ENCODE peak calls at places on chromosomes 7 and 10, in four cellular contexts. W is stomach, Y is fibroblast of lung, Q is nephron progenitor cell. K is an unnamed sample.

GRCh38 chr10:69492746-69493462 is 41.6 kb downstream of the TSPAN15 start:
- DNase-seq in W (no peak), Y (no peak), Q (no peak), K (no peak)

GRCh38 chr7:70571986-70572385 is 560.0 kb upstream of the GALNT17 start:
- DNase-seq in W (no peak), Y (peak), Q (no peak), K (no peak)

GRCh38 chr10:132616170-132616994 is 78.8 kb downstream of the INPP5A start:
- DNase-seq in W (no peak), Y (no peak), Q (no peak), K (no peak)

GRCh38 chr7:596819-597182 is 77.2 kb upstream of the PDGFA start:
- DNase-seq in W (no peak), Y (no peak), Q (no peak), K (no peak)

GRCh38 chr7:78161781-78162180 is 363.2 kb downstream of the PHTF2 start:
- DNase-seq in W (no peak), Y (no peak), Q (no peak), K (no peak)

GRCh38 chr7:76282344-76283253 is 19.9 kb upstream of the HSPB1 start:
- DNase-seq in W (no peak), Y (no peak), Q (peak), K (peak)

GRCh38 chr7:27235387-27236052 is 7.1 kb upstream of the EVX1 start:
- DNase-seq in W (peak), Y (no peak), Q (peak), K (peak)

GRCh38 chr7:111159426-111159825 is 68.5 kb downstream of the LRRN3 start:
- DNase-seq in W (no peak), Y (peak), Q (no peak), K (no peak)

GRCh38 chr7:1931951-1932270 is 261.8 kb downstream of the ELFN1 start:
- DNase-seq in W (no peak), Y (no peak), Q (no peak), K (no peak)

GRCh38 chr7:19798986-19799385 is 25.6 kb upstream of the TMEM196 start:
- DNase-seq in W (no peak), Y (no peak), Q (no peak), K (no peak)

GRCh38 chr7:49775065-49775948 is 1.9 kb downstream of the VWC2 start:
- DNase-seq in W (no peak), Y (no peak), Q (peak), K (peak)

GRCh38 chr7:101179117-101179779 is 845 bp downstream of the NAT16 start:
- DNase-seq in W (no peak), Y (no peak), Q (no peak), K (no peak)

GRCh38 chr10:8418631-8419030 is 364.1 kb downstream of the GATA3 start:
- DNase-seq in W (no peak), Y (no peak), Q (no peak), K (no peak)

GRCh38 chr10:123134915-123135414 is 805 bp upstream of the HMX3 start:
- DNase-seq in W (no peak), Y (no peak), Q (peak), K (no peak)

GRCh38 chr7:84535584-84536255 is 341.1 kb upstream of the SEMA3A start:
- DNase-seq in W (no peak), Y (no peak), Q (no peak), K (no peak)

GRCh38 chr7:133436014-133436428 is 183.1 kb downstream of the EXOC4 start:
- DNase-seq in W (no peak), Y (peak), Q (no peak), K (no peak)

GRCh38 chr7:46432666-46433065 is 511.6 kb upstream of the IGFBP3 start:
- DNase-seq in W (no peak), Y (peak), Q (no peak), K (no peak)

GRCh38 chr10:76082956-76083355 is 651.5 kb downstream of the LRMDA start:
- DNase-seq in W (no peak), Y (peak), Q (no peak), K (no peak)

GRCh38 chr10:104923501-104923900 is 282.4 kb downstream of the SORCS3 start:
- DNase-seq in W (no peak), Y (no peak), Q (no peak), K (no peak)

GRCh38 chr10:971150-971542 is 17.1 kb upstream of the GTPBP4 start:
- DNase-seq in W (no peak), Y (peak), Q (no peak), K (no peak)

GRCh38 chr10:97916586-97916985 is 66.9 kb downstream of the GOLGA7B start:
- DNase-seq in W (peak), Y (no peak), Q (no peak), K (no peak)

GRCh38 chr7:45081670-45081974 is 7.1 kb downstream of the NACAD start:
- DNase-seq in W (no peak), Y (no peak), Q (no peak), K (no peak)

GRCh38 chr10:92880233-92880861 is 32.0 kb downstream of the EXOC6 start:
- DNase-seq in W (no peak), Y (peak), Q (no peak), K (peak)

GRCh38 chr10:31322647-31323046 is 3.6 kb downstream of the ZEB1 start:
- DNase-seq in W (no peak), Y (peak), Q (no peak), K (no peak)

GRCh38 chr10:19935106-19935505 is 118.9 kb downstream of the PLXDC2 start:
- DNase-seq in W (no peak), Y (no peak), Q (no peak), K (no peak)

DNA sequence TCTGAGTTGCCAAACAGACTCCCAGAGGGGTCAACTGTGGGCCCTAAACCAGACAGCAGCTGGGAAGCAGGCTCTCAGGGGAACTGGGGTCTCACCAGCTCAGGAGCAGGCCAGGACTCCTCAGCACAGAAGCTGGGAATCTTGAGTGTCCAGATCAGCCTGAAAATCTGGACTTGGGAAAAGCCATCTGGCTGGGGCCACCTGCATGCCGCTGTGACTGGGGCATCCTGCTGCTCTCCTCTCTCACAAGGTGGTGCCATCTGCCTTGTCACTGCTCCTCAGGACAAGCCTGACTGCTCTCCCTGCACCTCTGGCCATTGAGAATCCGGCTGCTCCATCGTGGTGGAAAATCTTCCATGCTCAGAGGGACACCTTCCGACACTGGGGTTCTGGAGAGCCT is 141.3 kb downstream of the PLPP4 start:
- DNase-seq in W (no peak), Y (no peak), Q (no peak), K (no peak)
- TF ChIP-seq CTCF in W (no peak), Y (no peak), Q (no peak), K (no peak)

GRCh38 chr10:99279626-99280111 is 44.0 kb upstream of the HPSE2 start:
- DNase-seq in W (no peak), Y (peak), Q (no peak), K (no peak)

GRCh38 chr10:99280472-99280871 is 44.8 kb upstream of the HPSE2 start:
- DNase-seq in W (no peak), Y (no peak), Q (no peak), K (no peak)

GRCh38 chr10:99276848-99277486 is 41.3 kb upstream of the HPSE2 start:
- DNase-seq in W (no peak), Y (peak), Q (no peak), K (no peak)
- TF ChIP-seq CTCF in W (no peak), Y (peak), Q (peak), K (peak)

GRCh38 chr10:88389456-88389855 is 193.7 kb downstream of the RNLS start:
- DNase-seq in W (no peak), Y (peak), Q (peak), K (peak)
- TF ChIP-seq CTCF in W (no peak), Y (peak), Q (peak), K (peak)

GRCh38 chr10:47340613-47341170 is 7.5 kb upstream of the RBP3 start:
- DNase-seq in W (peak), Y (peak), Q (peak), K (peak)
- TF ChIP-seq CTCF in W (no peak), Y (peak), Q (peak), K (peak)

GRCh38 chr10:79067241-79068202 is 1.2 kb upstream of the ZMIZ1 start:
- DNase-seq in W (peak), Y (peak), Q (peak), K (peak)

GRCh38 chr10:79069325-79070090 is 742 bp downstream of the ZMIZ1 start:
- DNase-seq in W (peak), Y (peak), Q (peak), K (peak)

GRCh38 chr10:79066460-79067240 is 2.1 kb upstream of the ZMIZ1 start:
- DNase-seq in W (no peak), Y (peak), Q (no peak), K (peak)

GRCh38 chr10:79068562-79069324 is at the start of gene ZMIZ1:
- DNase-seq in W (peak), Y (peak), Q (peak), K (peak)

DNA sequence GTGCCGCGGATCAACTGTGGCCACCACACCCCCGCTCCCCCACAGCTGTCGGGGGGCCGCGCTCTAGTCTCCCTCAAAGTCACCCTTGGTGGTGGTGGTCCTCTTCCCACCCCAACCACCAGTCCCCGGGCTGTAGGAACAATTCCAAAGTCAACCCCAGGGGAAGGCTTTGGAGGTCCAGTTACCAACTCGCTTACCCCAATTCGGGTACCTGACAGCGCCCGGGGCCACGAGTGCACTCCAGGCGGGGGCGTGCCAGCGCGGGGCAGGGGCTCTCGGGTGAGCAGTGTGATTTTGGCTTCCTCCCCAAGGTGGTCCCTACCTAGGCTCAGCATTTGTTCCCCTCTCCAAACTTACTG is 584 bp upstream of the ZMIZ1 start:
- DNase-seq in W (no peak), Y (no peak), Q (no peak), K (peak)
- TF ChIP-seq CTCF in W (no peak), Y (peak), Q (no peak), K (no peak)

GRCh38 chr7:99876491-99876890 is 342 bp downstream of the OR2AE1 start:
- DNase-seq in W (no peak), Y (no peak), Q (no peak), K (no peak)
- TF ChIP-seq CTCF in W (no peak), Y (no peak), Q (no peak), K (no peak)

GRCh38 chr10:91691981-91692380 is 59.1 kb upstream of the PPP1R3C start:
- DNase-seq in W (no peak), Y (peak), Q (no peak), K (no peak)

GRCh38 chr10:91698258-91698657 is 65.4 kb upstream of the PPP1R3C start:
- DNase-seq in W (no peak), Y (no peak), Q (no peak), K (no peak)

GRCh38 chr10:91691255-91691654 is 58.4 kb upstream of the PPP1R3C start:
- DNase-seq in W (no peak), Y (no peak), Q (no peak), K (no peak)

GRCh38 chr10:91690412-91690811 is 57.5 kb upstream of the PPP1R3C start:
- DNase-seq in W (peak), Y (no peak), Q (no peak), K (no peak)

DNA sequence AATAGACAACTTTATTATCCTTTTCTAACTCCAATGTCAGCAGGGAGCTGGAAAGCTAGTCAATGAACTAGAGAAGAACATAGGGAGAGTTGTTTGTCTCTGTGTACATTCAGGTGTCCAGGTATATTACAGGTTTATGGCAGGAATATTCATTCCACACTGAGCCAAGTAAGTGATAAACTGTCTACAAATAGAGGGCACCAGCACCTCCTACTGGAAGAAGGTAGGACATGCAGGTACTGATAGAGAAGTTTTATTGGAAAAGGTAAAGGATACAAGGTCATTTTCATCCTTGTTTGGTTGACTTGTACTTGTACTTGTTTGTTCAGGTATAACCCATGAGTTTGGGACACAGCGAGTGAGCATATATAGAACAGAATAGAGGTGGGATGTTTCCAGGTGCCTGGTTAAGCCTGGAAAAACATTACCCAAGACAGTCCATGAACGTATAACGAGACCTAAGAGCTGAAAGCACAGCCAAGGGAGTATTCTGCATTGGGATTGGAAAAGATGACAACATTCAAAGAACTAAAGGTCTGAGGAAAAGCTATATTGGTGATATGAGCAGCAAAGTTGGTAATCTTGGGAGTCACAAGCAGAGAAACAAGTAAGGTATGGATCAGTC is 61.4 kb upstream of the PPP1R3C start:
- DNase-seq in W (no peak), Y (peak), Q (peak), K (peak)
- TF ChIP-seq CTCF in W (no peak), Y (peak), Q (peak), K (peak)

DNA sequence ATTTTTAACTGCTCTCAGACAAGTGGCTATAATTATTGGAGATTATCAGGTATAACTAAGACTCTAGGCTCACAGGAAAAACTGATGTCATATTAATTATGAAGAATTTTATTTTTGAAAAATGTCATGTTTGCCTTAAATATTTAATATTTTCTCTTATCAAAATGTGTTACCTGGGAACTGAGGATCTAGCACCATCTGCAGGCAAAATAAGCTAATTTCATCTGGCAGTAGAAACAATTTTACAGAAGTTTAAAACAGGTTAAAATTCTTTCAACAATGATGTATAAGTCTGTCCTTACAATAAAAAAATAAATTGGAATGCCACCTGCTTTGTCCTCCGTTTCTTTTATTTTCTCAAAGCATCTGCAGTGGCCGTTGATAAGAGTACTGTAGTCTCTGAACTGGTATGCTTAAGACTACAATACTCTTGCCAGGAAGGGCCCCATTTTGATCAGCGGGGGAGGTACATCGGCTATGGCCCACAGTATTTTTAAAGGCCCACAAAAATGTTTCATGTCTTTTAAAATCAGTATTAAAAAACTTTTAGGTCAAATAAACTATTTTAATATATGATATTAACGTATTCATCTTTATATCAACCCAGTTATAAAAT is 81.3 kb downstream of the VWDE start:
- DNase-seq in W (no peak), Y (peak), Q (no peak), K (no peak)
- TF ChIP-seq CTCF in W (no peak), Y (peak), Q (peak), K (peak)

DNA sequence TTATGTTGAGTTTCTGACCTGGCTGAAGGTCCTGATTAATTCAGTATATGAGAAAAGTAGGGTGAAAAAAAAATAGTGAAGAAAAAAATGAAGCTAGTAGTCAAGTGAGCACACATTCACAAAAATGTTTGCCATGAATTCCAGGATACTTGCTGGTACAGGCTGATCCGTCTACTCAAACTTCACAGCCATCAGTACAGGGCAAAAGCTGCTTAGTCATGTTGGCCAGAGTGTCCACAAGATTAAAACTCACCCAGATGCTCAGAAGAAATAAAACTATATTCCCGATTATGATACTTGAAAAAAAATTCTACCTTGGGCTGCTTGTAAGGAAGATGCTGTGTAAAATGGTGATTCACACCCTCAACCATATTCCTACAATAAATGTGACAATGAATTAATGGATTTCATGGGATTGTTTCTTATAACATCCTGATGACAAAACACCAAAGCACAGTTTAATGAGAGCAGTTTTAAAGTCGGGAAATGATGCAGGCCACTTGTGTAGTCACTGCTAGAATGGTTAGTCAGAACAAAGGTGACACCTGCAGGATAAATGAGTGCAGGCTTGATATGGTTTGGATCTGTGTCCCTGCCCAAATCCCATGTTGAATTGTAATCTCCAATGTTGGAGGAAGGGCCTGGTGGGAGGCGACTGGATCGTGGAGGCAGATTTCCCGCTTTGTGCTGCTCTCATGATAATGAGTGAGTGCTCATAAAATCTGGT is 49.2 kb upstream of the ANKRD1 start:
- DNase-seq in W (no peak), Y (peak), Q (no peak), K (no peak)
- TF ChIP-seq CTCF in W (no peak), Y (no peak), Q (no peak), K (no peak)

GRCh38 chr7:25864943-25865633 is 286.9 kb upstream of the NFE2L3 start:
- DNase-seq in W (no peak), Y (no peak), Q (no peak), K (no peak)

GRCh38 chr7:25863727-25864116 is 288.3 kb upstream of the NFE2L3 start:
- DNase-seq in W (no peak), Y (no peak), Q (no peak), K (no peak)

GRCh38 chr7:25862254-25862992 is 289.6 kb upstream of the NFE2L3 start:
- DNase-seq in W (peak), Y (peak), Q (peak), K (peak)

GRCh38 chr7:25862993-25863726 is 288.8 kb upstream of the NFE2L3 start:
- DNase-seq in W (no peak), Y (no peak), Q (no peak), K (no peak)

GRCh38 chr7:25864511-25864910 is 287.5 kb upstream of the NFE2L3 start:
- DNase-seq in W (no peak), Y (no peak), Q (no peak), K (no peak)
- TF ChIP-seq CTCF in W (no peak), Y (no peak), Q (no peak), K (no peak)

K was measured in endothelial cell.